ENCODE peak calls at places on chromosomes 1 and 21, in seven cellular contexts. V is GM12891; G is stimulated activated naive CD8-positive, alpha-beta T cell treated with anti-CD3 and anti-CD28 coated beads, Interleukin-15, Interleukin-2, amounts not matched to agents 100 U/mL and 50 U/mL, for 24 hours; D is NCI-H2029; L is NCI-H1417 treated with DMSO at 0.1 percent for 48 hours; T is NCI-H524; O is GM03348. H is an unnamed sample.
A peak's percentile ranks its signal among the peaks of the same experiment; 100 is the strongest.

GRCh38 chr1:235108876-235109275 is 19.8 kb downstream of the TOMM20 start:
- DNase-seq in G (no peak), L (no peak), O (no peak), V (no peak), T (no peak), D (no peak), H (no peak)

GRCh38 chr1:10398278-10398733 is 558 bp upstream of the PGD start:
- DNase-seq in O (no peak), V (no peak), G (no peak), T (no peak), D (no peak), L (no peak), H (no peak)

GRCh38 chr1:59730759-59731478 is 83.8 kb upstream of the HOOK1 start:
- DNase-seq in G (no peak), T (peak; percentile 84), L (no peak), D (no peak), V (no peak), O (peak; percentile 73), H (no peak)

GRCh38 chr1:198254948-198255347 is 98.2 kb downstream of the NEK7 start:
- DNase-seq in V (no peak), D (no peak), T (no peak), L (no peak), G (no peak), O (no peak), H (no peak)

GRCh38 chr1:96536576-96536975 is 185.0 kb upstream of the PTBP2 start:
- DNase-seq in G (no peak), L (no peak), V (no peak), O (no peak), T (no peak), D (no peak), H (no peak)

GRCh38 chr1:204190212-204191211 is 5.8 kb downstream of the KISS1 start:
- DNase-seq in D (no peak), T (peak; percentile 55), O (peak; percentile 38), G (peak; percentile 23), V (no peak), L (no peak), H (peak; percentile 39)

GRCh38 chr1:170791941-170792340 is 128.0 kb downstream of the PRRX1 start:
- DNase-seq in O (peak; percentile 10), G (no peak), L (no peak), T (peak; percentile 11), V (no peak), D (no peak), H (no peak)

GRCh38 chr1:169133228-169133576 is 26.7 kb downstream of the ATP1B1 start:
- DNase-seq in O (no peak), T (no peak), G (no peak), L (no peak), D (no peak), V (no peak), H (no peak)

GRCh38 chr1:26826261-26827201 is at the start of gene ZDHHC18:
- DNase-seq in G (peak; percentile 85), V (peak; percentile 72), D (peak; percentile 47), T (peak; percentile 44), O (peak; percentile 97), L (no peak), H (peak; percentile 68)

GRCh38 chr1:160522622-160523345 is at the start of gene SLAMF6:
- DNase-seq in G (peak; percentile 73), V (no peak), T (no peak), O (no peak), L (no peak), D (peak; percentile 13), H (no peak)

GRCh38 chr21:39441502-39442475 is 3.8 kb downstream of the LCA5L start:
- DNase-seq in V (no peak), O (peak; percentile 67), G (peak; percentile 27), D (peak; percentile 13), L (no peak), T (peak; percentile 56), H (no peak)

GRCh38 chr21:21897275-21897883 is 899.2 kb downstream of the NCAM2 start:
- DNase-seq in G (no peak), T (no peak), D (no peak), V (no peak), O (peak; percentile 43), L (no peak), H (no peak)

GRCh38 chr1:212791261-212791675 is 309 bp downstream of the NSL1 start:
- DNase-seq in T (peak; percentile 73), V (peak; percentile 30), L (no peak), O (peak; percentile 88), D (no peak), G (no peak), H (no peak)

GRCh38 chr1:164588388-164589341 is 29.7 kb downstream of the PBX1 start:
- DNase-seq in O (peak; percentile 54), T (peak; percentile 62), V (no peak), D (no peak), G (no peak), L (no peak), H (peak; percentile 37)

GRCh38 chr1:86538775-86539174 is 8.1 kb upstream of the CLCA4 start:
- DNase-seq in D (no peak), G (no peak), L (no peak), T (no peak), V (no peak), O (no peak), H (no peak)

GRCh38 chr1:30414851-30415165 is 308.6 kb downstream of the MATN1 start:
- DNase-seq in O (no peak), D (no peak), L (no peak), T (no peak), V (no peak), G (no peak), H (no peak)

H was measured in progenitor cell of endocrine pancreas.